ENCODE peak calls at places on chromosomes 12 and 14, in four cellular contexts. U is CD8-positive, alpha-beta memory T cell; P is AG04450; K is fibroblast of pulmonary artery. D is an unnamed sample.

GRCh38 chr14:63473194-63473788 is 69.9 kb downstream of the PPP2R5E start:
- DNase-seq in U (no peak), P (no peak), K (no peak), D (no peak)

GRCh38 chr12:58608711-58609110 is 311.6 kb downstream of the LRIG3 start:
- DNase-seq in U (no peak), P (no peak), K (no peak), D (no peak)

GRCh38 chr12:111687255-111687654 is 1.4 kb downstream of the ACAD10 start:
- DNase-seq in U (no peak), P (no peak), K (no peak), D (no peak)

GRCh38 chr12:12511021-12511783 is 51.5 kb downstream of the DUSP16 start:
- DNase-seq in U (no peak), P (no peak), K (no peak), D (no peak)

GRCh38 chr14:31096255-31096654 is 70.1 kb upstream of the STRN3 start:
- DNase-seq in U (no peak), P (peak), K (peak), D (no peak)

GRCh38 chr14:68848253-68848652 is 55.4 kb upstream of the ZFP36L1 start:
- DNase-seq in U (no peak), P (no peak), K (no peak), D (no peak)

GRCh38 chr14:74920281-74920680 is 2.8 kb downstream of the RPS6KL1 start:
- DNase-seq in U (no peak), P (no peak), K (no peak), D (no peak)

GRCh38 chr14:81453166-81453766 is 53.1 kb upstream of the STON2 start:
- DNase-seq in U (no peak), P (no peak), K (peak), D (peak)

GRCh38 chr14:79534703-79535353 is 676.5 kb downstream of the DIO2 start:
- DNase-seq in U (no peak), P (no peak), K (no peak), D (no peak)

GRCh38 chr12:13368431-13368830 is 171.9 kb downstream of the EMP1 start:
- DNase-seq in U (no peak), P (no peak), K (no peak), D (no peak)

GRCh38 chr14:98835051-98835824 is 436.8 kb downstream of the BCL11B start:
- DNase-seq in U (no peak), P (no peak), K (no peak), D (no peak)

GRCh38 chr12:98399532-98399931 is 115.9 kb upstream of the TMPO start:
- DNase-seq in U (peak), P (peak), K (peak), D (peak)

GRCh38 chr12:111580737-111581136 is 18.4 kb downstream of the ATXN2 start:
- DNase-seq in U (no peak), P (no peak), K (no peak), D (no peak)

GRCh38 chr12:24222968-24223367 is 273.5 kb upstream of the SOX5 start:
- DNase-seq in U (no peak), P (peak), K (peak), D (peak)

GRCh38 chr14:54225457-54225856 is 171.3 kb upstream of the CDKN3 start:
- DNase-seq in U (no peak), P (no peak), K (no peak), D (no peak)

GRCh38 chr12:122137681-122138080 is 36.3 kb downstream of the IL31 start:
- DNase-seq in U (no peak), P (no peak), K (no peak), D (no peak)

GRCh38 chr14:34053666-34054065 is 102.8 kb upstream of the EGLN3 start:
- DNase-seq in U (no peak), P (no peak), K (peak), D (peak)

GRCh38 chr12:47808574-47809380 is 10.9 kb downstream of the HDAC7 start:
- DNase-seq in U (no peak), P (no peak), K (no peak), D (no peak)

GRCh38 chr12:126156806-126157574 is 1091.8 kb downstream of the AACS start:
- DNase-seq in U (no peak), P (no peak), K (no peak), D (no peak)

GRCh38 chr14:56002316-56002715 is 115.9 kb upstream of the PELI2 start:
- DNase-seq in U (no peak), P (no peak), K (no peak), D (peak)

GRCh38 chr12:27083861-27084271 is 1.5 kb upstream of the C12orf71 start:
- DNase-seq in U (no peak), P (peak), K (peak), D (peak)

GRCh38 chr12:49121047-49121696 is 10.0 kb downstream of the TUBA1B start:
- DNase-seq in U (no peak), P (no peak), K (peak), D (peak)

GRCh38 chr12:70277973-70278372 is 34.7 kb downstream of the CNOT2 start:
- DNase-seq in U (no peak), P (no peak), K (no peak), D (no peak)

GRCh38 chr12:84825149-84825548 is 87.5 kb downstream of the SLC6A15 start:
- DNase-seq in U (no peak), P (no peak), K (no peak), D (no peak)

GRCh38 chr14:60311417-60311816 is 62.4 kb downstream of the PPM1A start:
- DNase-seq in U (no peak), P (no peak), K (peak), D (peak)

GRCh38 chr12:131087302-131087818 is 133.7 kb downstream of the ADGRD1 start:
- DNase-seq in U (no peak), P (no peak), K (no peak), D (no peak)

GRCh38 chr12:78095623-78096022 is 264.9 kb downstream of the NAV3 start:
- DNase-seq in U (no peak), P (no peak), K (no peak), D (no peak)

GRCh38 chr12:94686834-94687628 is 36.7 kb upstream of the TMCC3 start:
- DNase-seq in U (no peak), P (no peak), K (peak), D (no peak)

GRCh38 chr12:94684416-94684815 is 34.1 kb upstream of the TMCC3 start:
- DNase-seq in U (no peak), P (no peak), K (no peak), D (no peak)

GRCh38 chr12:94690199-94690695 is 39.9 kb upstream of the TMCC3 start:
- DNase-seq in U (no peak), P (no peak), K (peak), D (peak)

GRCh38 chr12:94689646-94690036 is 39.3 kb upstream of the TMCC3 start:
- DNase-seq in U (no peak), P (no peak), K (peak), D (peak)

GRCh38 chr12:94689002-94689645 is 38.8 kb upstream of the TMCC3 start:
- DNase-seq in U (no peak), P (no peak), K (peak), D (peak)
- H3K4me3 ChIP-seq in U (no peak), P (no peak), K (peak), D (no peak)

GRCh38 chr12:106984588-106985137 is 2.3 kb downstream of the MTERF2 start:
- DNase-seq in U (no peak), P (no peak), K (no peak), D (no peak)

GRCh38 chr12:106986135-106986534 is 811 bp downstream of the MTERF2 start:
- DNase-seq in U (no peak), P (no peak), K (no peak), D (no peak)

GRCh38 chr12:106986625-106987389 is at the start of gene MTERF2:
- DNase-seq in U (peak), P (peak), K (peak), D (peak)

GRCh38 chr12:106987846-106988245 is 900 bp upstream of the MTERF2 start:
- DNase-seq in U (no peak), P (no peak), K (no peak), D (no peak)

DNA sequence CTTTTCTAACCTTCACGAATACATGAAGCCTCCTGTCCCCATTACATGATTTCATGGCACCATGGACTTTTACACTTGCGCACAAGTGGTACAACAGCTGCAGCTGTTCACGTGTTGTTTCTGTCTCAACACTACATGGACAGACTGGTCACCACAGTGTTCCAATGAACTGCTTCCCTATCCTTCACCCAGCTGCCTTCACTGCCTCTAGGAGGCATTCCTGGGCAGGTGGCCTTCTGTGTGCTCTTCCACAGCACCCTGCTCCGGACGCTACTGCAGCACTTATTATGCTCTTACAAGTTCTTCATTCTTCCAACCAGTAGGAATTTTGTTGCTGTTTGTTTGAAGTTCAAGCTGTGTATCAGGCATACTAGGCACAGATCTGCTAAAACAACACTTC is 1.5 kb downstream of the MTERF2 start:
- DNase-seq in U (no peak), P (no peak), K (no peak), D (no peak)
- H3K4me3 ChIP-seq in U (no peak), P (no peak), K (no peak), D (no peak)

GRCh38 chr14:95515080-95515489 is 1.4 kb downstream of the SYNE3 start:
- DNase-seq in U (no peak), P (no peak), K (peak), D (no peak)
- H3K4me3 ChIP-seq in U (peak), P (peak), K (peak), D (peak)

GRCh38 chr14:104972301-104973211 is 5.6 kb downstream of the AHNAK2 start:
- DNase-seq in U (no peak), P (no peak), K (no peak), D (peak)
- H3K4me3 ChIP-seq in U (no peak), P (no peak), K (no peak), D (no peak)

GRCh38 chr14:44961151-44961729 is 507 bp downstream of the KLHL28 start:
- DNase-seq in U (peak), P (peak), K (peak), D (peak)

GRCh38 chr14:44960146-44960545 is 1.6 kb downstream of the KLHL28 start:
- DNase-seq in U (no peak), P (no peak), K (peak), D (peak)

GRCh38 chr14:44961730-44962572 is at the start of the genes KLHL28 and TOGARAM1:
- DNase-seq in U (peak), P (peak), K (peak), D (peak)

GRCh38 chr14:44960646-44961045 is 1.1 kb downstream of the KLHL28 start:
- DNase-seq in U (no peak), P (no peak), K (peak), D (no peak)

DNA sequence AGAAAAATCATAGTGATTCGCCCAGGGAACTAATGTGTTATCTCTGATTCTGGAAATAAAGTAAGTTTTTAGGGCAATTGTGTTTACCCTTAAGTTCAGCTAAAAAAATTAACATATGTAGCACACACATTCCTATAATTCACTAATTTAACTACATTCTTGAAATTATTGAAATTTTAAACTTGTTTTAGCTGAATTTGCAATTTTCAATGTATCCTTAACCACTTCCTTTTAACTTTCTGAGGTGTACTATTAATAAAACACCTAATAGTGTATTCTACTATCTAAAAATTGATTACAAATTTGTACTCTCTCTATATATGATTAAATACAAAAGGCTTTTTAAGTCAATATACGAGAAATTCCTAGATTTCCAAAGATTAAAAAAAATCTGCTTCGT is 2.2 kb downstream of the KLHL28 start:
- DNase-seq in U (no peak), P (no peak), K (no peak), D (no peak)
- H3K4me3 ChIP-seq in U (no peak), P (no peak), K (peak), D (peak)

GRCh38 chr12:18242380-18243089 is 18.8 kb upstream of the PIK3C2G start:
- DNase-seq in U (no peak), P (no peak), K (no peak), D (no peak)

GRCh38 chr12:18246057-18246456 is 15.3 kb upstream of the PIK3C2G start:
- DNase-seq in U (no peak), P (no peak), K (no peak), D (no peak)

GRCh38 chr12:18239561-18239960 is 21.8 kb upstream of the PIK3C2G start:
- DNase-seq in U (no peak), P (no peak), K (peak), D (peak)

GRCh38 chr12:18243238-18243637 is 18.1 kb upstream of the PIK3C2G start:
- DNase-seq in U (no peak), P (no peak), K (no peak), D (no peak)
- H3K4me3 ChIP-seq in U (no peak), P (no peak), K (no peak), D (no peak)

GRCh38 chr12:55704824-55705780 is 2.6 kb downstream of the ITGA7 start:
- DNase-seq in U (no peak), P (no peak), K (no peak), D (peak)
- H3K4me3 ChIP-seq in U (no peak), P (no peak), K (no peak), D (no peak)

GRCh38 chr12:9975614-9976013 is 4.4 kb downstream of the CLEC12A start:
- DNase-seq in U (no peak), P (no peak), K (no peak), D (no peak)

GRCh38 chr12:9969673-9970072 is 1.5 kb upstream of the CLEC12A start:
- DNase-seq in U (no peak), P (no peak), K (no peak), D (no peak)

GRCh38 chr12:9971158-9971557 is at the start of gene CLEC12A:
- DNase-seq in U (no peak), P (no peak), K (no peak), D (no peak)

DNA sequence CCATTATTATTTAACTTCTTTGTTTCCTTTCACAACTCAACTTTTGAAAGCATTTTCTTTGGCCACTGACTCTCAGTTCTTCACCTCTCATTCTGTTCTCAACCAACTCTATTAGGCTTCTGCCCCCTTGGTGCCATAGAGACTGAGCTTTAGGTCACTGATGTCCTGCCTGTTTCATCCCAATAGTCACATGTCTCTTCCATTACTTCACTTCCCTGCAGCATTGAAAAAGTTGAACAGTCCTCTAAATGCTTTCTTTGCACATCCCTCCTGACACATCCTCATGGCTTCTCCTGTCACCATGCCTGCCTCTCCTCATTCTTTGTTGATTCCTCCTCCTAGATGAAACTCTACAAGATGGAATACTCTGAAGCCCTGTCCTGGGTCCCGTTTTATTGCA is 2.7 kb downstream of the CLEC12A start:
- DNase-seq in U (no peak), P (no peak), K (no peak), D (no peak)
- H3K4me3 ChIP-seq in U (no peak), P (no peak), K (no peak), D (no peak)

DNA sequence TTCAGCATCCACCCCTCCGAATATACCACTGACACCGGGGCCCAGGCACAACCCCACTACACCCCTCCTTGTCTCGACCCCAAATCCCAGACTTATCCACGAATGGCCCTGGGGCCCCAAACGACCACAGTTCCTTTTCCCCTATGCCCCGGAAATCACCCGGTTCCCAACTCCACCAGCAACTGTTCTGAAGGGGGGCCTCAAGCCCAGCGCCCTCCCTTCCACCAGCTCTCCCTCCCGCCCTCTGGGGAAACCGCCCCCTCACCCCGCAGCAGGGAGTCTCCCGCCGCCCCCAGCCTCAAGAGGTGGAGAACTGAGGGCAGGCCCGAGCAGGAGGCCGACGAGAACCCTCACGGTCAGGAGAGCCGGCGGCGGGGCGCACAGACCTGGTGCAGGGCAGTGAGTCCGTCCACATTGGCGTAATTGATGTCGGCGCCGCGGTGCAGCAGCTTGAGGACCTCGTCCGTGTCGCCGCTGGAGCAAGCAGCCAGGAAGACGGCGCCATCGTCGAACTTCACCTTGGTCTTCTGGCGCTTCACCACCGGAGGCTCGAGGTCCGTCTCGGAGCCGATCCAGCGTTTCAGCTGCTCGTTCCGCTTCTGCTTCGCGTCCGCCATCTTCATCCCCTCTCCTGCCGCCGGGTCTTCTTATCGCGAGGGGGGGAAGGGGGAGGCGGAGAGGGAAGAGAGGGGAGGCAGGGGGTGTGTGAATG is 432 bp downstream of the PPP1R12A start:
- DNase-seq in U (peak), P (no peak), K (peak), D (peak)
- H3K4me3 ChIP-seq in U (peak), P (peak), K (peak), D (peak)

GRCh38 chr12:109310247-109311125 is 1.4 kb upstream of the FOXN4 start:
- DNase-seq in U (no peak), P (no peak), K (no peak), D (no peak)
- H3K4me3 ChIP-seq in U (no peak), P (no peak), K (no peak), D (peak)

D was measured in cardiac fibroblast.